ENCODE peak calls at places on chromosomes 13 and 19, in nine cellular contexts. N is heart left ventricle, B is GM12865, T is mucosa of descending colon, L is AG09319, O is cardiac muscle cell, K is fibroblast of mammary gland, E is mesothelial cell of epicardium, D is suprapubic skin. Z is an unnamed sample.
A peak's percentile ranks its signal among the peaks of the same experiment; 100 is the strongest.

GRCh38 chr13:32501058-32501457 is 37.5 kb downstream of the N4BP2L2 start:
- DNase-seq in N (no peak), B (no peak), T (no peak), L (no peak), O (no peak), K (peak; percentile 7), E (no peak), D (no peak), Z (no peak)

GRCh38 chr19:33000510-33000909 is 28.5 kb downstream of the FAAP24 start:
- DNase-seq in N (no peak), B (no peak), T (no peak), L (no peak), O (no peak), K (no peak), E (no peak), D (no peak), Z (no peak)

GRCh38 chr19:45402469-45403070 is 2.3 kb downstream of the PPP1R13L start:
- DNase-seq in N (peak; percentile 71), B (peak; percentile 54), T (peak; percentile 77), L (no peak), O (peak; percentile 34), K (no peak), E (peak; percentile 75), D (peak; percentile 76), Z (peak; percentile 64)

GRCh38 chr13:32206097-32206740 is 108.9 kb downstream of the ZAR1L start:
- DNase-seq in N (no peak), B (no peak), T (no peak), L (no peak), O (peak; percentile 32), K (no peak), E (no peak), D (no peak), Z (no peak)

GRCh38 chr13:73136776-73137175 is 78.0 kb downstream of the KLF5 start:
- DNase-seq in N (no peak), B (no peak), T (no peak), L (no peak), O (no peak), K (no peak), E (no peak), D (no peak), Z (no peak)

GRCh38 chr19:33551676-33552075 is 30.1 kb upstream of the PEPD start:
- DNase-seq in N (no peak), B (no peak), T (no peak), L (no peak), O (no peak), K (no peak), E (no peak), D (no peak), Z (no peak)

GRCh38 chr19:39127812-39128510 is 2.4 kb downstream of the PAK4 start:
- DNase-seq in N (no peak), B (no peak), T (peak; percentile 63), L (no peak), O (no peak), K (no peak), E (no peak), D (no peak), Z (no peak)

GRCh38 chr19:50486823-50487515 is 10.3 kb upstream of the GARIN5A start:
- DNase-seq in N (no peak), B (peak; percentile 71), T (no peak), L (no peak), O (peak; percentile 44), K (peak; percentile 65), E (no peak), D (no peak), Z (no peak)

GRCh38 chr19:35154535-35155406 is at the start of gene FXYD5:
- DNase-seq in N (peak; percentile 75), B (peak; percentile 58), T (peak; percentile 88), L (peak; percentile 34), O (peak; percentile 88), K (peak; percentile 80), E (peak; percentile 60), D (peak; percentile 88), Z (peak; percentile 85)

GRCh38 chr13:23876265-23876664 is 12.9 kb downstream of the MIPEP start:
- DNase-seq in N (no peak), B (peak; percentile 48), T (no peak), L (no peak), O (peak; percentile 29), K (no peak), E (no peak), D (no peak), Z (no peak)

DNA sequence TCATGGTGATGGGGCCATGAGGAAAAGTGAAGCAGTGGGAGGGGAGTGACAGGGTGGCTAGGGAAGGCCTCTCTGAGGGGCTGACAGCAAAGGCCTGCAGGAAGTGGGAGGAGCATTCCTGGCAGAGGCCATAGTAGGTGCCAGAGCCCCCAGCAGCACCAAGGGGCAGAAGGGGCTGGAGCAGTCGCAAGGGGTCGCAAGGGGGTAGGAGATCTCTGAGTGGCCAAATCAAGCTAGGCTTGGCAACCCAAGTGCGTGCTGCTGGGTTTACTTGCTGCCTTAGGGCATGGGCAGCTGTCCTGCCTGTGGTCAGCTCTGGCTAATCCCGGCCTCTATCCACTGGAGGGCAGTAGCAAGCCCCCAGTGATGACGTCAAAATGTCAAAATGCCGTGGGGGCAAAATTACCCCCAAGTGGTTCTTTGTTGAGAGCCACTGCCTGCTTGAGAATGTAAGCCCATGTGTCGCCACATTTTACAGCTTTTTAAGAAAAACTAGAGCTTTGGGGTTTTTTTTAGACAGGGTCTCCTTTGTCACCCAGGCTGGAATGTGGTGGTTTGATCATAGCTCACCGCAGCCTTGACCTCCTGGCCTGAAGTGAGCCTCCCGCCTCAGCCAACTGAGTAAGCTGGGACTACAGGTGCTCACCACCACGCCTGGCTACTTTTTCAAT is 11.8 kb downstream of the CCDC97 start:
- DNase-seq in N (peak; percentile 60), B (peak; percentile 50), T (no peak), L (peak; percentile 64), O (peak; percentile 85), K (peak; percentile 74), E (no peak), D (no peak), Z (no peak)
- TF ChIP-seq CTCF in N (peak; percentile 66), B (peak; percentile 49), T (peak; percentile 18), L (peak; percentile 81), O (peak; percentile 82), K (peak; percentile 77), E (no peak), D (no peak), Z (peak; percentile 81)

GRCh38 chr13:100828226-100828625 is 153.6 kb upstream of the TMTC4 start:
- DNase-seq in N (no peak), B (no peak), T (no peak), L (no peak), O (peak; percentile 3), K (no peak), E (no peak), D (no peak), Z (no peak)
- TF ChIP-seq CTCF in N (no peak), B (no peak), T (no peak), L (no peak), O (no peak), K (peak; percentile 9), E (no peak), D (no peak), Z (no peak)

GRCh38 chr13:111458739-111459138 is 138.3 kb downstream of the TEX29 start:
- DNase-seq in N (no peak), B (no peak), T (no peak), L (no peak), O (no peak), K (no peak), E (no peak), D (no peak), Z (no peak)
- TF ChIP-seq CTCF in N (no peak), B (no peak), T (no peak), L (no peak), O (no peak), K (no peak), E (no peak), D (no peak), Z (no peak)

GRCh38 chr13:107680115-107680514 is 535.2 kb downstream of the LIG4 start:
- DNase-seq in N (no peak), B (no peak), T (no peak), L (no peak), O (peak; percentile 3), K (peak; percentile 1), E (no peak), D (no peak), Z (no peak)
- TF ChIP-seq CTCF in N (no peak), B (no peak), T (no peak), L (no peak), O (no peak), K (no peak), E (no peak), D (no peak), Z (no peak)

GRCh38 chr13:111484129-111484925 is 163.9 kb downstream of the TEX29 start:
- DNase-seq in N (no peak), B (no peak), T (no peak), L (no peak), O (no peak), K (no peak), E (peak; percentile 29), D (no peak), Z (no peak)
- TF ChIP-seq CTCF in N (no peak), B (no peak), T (no peak), L (no peak), O (no peak), K (no peak), E (no peak), D (no peak), Z (no peak)